ENCODE peak calls at places on chromosomes 16 and 17, in ten cellular contexts. One of them, this sample, is unnamed.
A peak's percentile ranks its signal among the peaks of the same experiment; 100 is the strongest.

GRCh38 chr17:75778861-75779249 is 5.8 kb upstream of the UNK start:
- DNase-seq in cardiac muscle cell: no peak
- DNase-seq in fibroblast of mammary gland: no peak
- DNase-seq in iPS-NIHi11: peak; percentile 63
- DNase-seq in G401: no peak
- DNase-seq in ACHN: no peak
- DNase-seq in anterior cingulate cortex: no peak
- DNase-seq in RPMI8226: peak; percentile 75
- DNase-seq in sciatic nerve: peak; percentile 83
- DNase-seq in GOT3: no peak
- DNase-seq in this sample: no peak

GRCh38 chr17:73290399-73291259 is 21.2 kb downstream of the CDC42EP4 start:
- DNase-seq in cardiac muscle cell: no peak
- DNase-seq in fibroblast of mammary gland: no peak
- DNase-seq in iPS-NIHi11: no peak
- DNase-seq in G401: no peak
- DNase-seq in ACHN: no peak
- DNase-seq in anterior cingulate cortex: no peak
- DNase-seq in RPMI8226: no peak
- DNase-seq in sciatic nerve: no peak
- DNase-seq in GOT3: no peak
- DNase-seq in this sample: no peak

GRCh38 chr17:81566461-81567126 is 14.4 kb upstream of the FAAP100 start:
- DNase-seq in cardiac muscle cell: peak; percentile 98
- DNase-seq in fibroblast of mammary gland: peak; percentile 90
- DNase-seq in iPS-NIHi11: no peak
- DNase-seq in G401: peak; percentile 84
- DNase-seq in ACHN: peak; percentile 95
- DNase-seq in anterior cingulate cortex: peak; percentile 32
- DNase-seq in RPMI8226: peak; percentile 95
- DNase-seq in sciatic nerve: peak; percentile 85
- DNase-seq in GOT3: peak; percentile 61
- DNase-seq in this sample: peak; percentile 87

GRCh38 chr16:85514295-85514600 is 98.9 kb upstream of the GSE1 start:
- DNase-seq in cardiac muscle cell: no peak
- DNase-seq in fibroblast of mammary gland: no peak
- DNase-seq in iPS-NIHi11: no peak
- DNase-seq in G401: no peak
- DNase-seq in ACHN: no peak
- DNase-seq in anterior cingulate cortex: no peak
- DNase-seq in RPMI8226: no peak
- DNase-seq in sciatic nerve: peak; percentile 73
- DNase-seq in GOT3: no peak
- DNase-seq in this sample: no peak

GRCh38 chr17:74833501-74834361 is 26.0 kb downstream of the GRIN2C start:
- DNase-seq in cardiac muscle cell: no peak
- DNase-seq in fibroblast of mammary gland: peak; percentile 5
- DNase-seq in iPS-NIHi11: no peak
- DNase-seq in G401: peak; percentile 92
- DNase-seq in ACHN: peak; percentile 72
- DNase-seq in anterior cingulate cortex: peak; percentile 58
- DNase-seq in RPMI8226: no peak
- DNase-seq in sciatic nerve: peak; percentile 70
- DNase-seq in GOT3: no peak
- DNase-seq in this sample: no peak

GRCh38 chr17:65156185-65156834 is 19.1 kb downstream of the RGS9 start:
- DNase-seq in cardiac muscle cell: no peak
- DNase-seq in fibroblast of mammary gland: no peak
- DNase-seq in iPS-NIHi11: no peak
- DNase-seq in G401: no peak
- DNase-seq in ACHN: no peak
- DNase-seq in anterior cingulate cortex: no peak
- DNase-seq in RPMI8226: no peak
- DNase-seq in sciatic nerve: no peak
- DNase-seq in GOT3: no peak
- DNase-seq in this sample: no peak

GRCh38 chr17:79949646-79950292 is 85.9 kb downstream of the TBC1D16 start:
- DNase-seq in cardiac muscle cell: no peak
- DNase-seq in fibroblast of mammary gland: no peak
- DNase-seq in iPS-NIHi11: peak; percentile 73
- DNase-seq in G401: no peak
- DNase-seq in ACHN: no peak
- DNase-seq in anterior cingulate cortex: no peak
- DNase-seq in RPMI8226: no peak
- DNase-seq in sciatic nerve: peak; percentile 51
- DNase-seq in GOT3: no peak
- DNase-seq in this sample: no peak

GRCh38 chr17:75344664-75345063 is 55.4 kb upstream of the SLC25A19 start:
- DNase-seq in cardiac muscle cell: no peak
- DNase-seq in fibroblast of mammary gland: no peak
- DNase-seq in iPS-NIHi11: peak; percentile 49
- DNase-seq in G401: no peak
- DNase-seq in ACHN: no peak
- DNase-seq in anterior cingulate cortex: no peak
- DNase-seq in RPMI8226: no peak
- DNase-seq in sciatic nerve: no peak
- DNase-seq in GOT3: no peak
- DNase-seq in this sample: no peak

GRCh38 chr16:69563605-69564580 is 1.9 kb upstream of the NFAT5 start:
- DNase-seq in cardiac muscle cell: peak; percentile 16
- DNase-seq in fibroblast of mammary gland: peak; percentile 38
- DNase-seq in iPS-NIHi11: peak; percentile 34
- DNase-seq in G401: peak; percentile 22
- DNase-seq in ACHN: peak; percentile 32
- DNase-seq in anterior cingulate cortex: no peak
- DNase-seq in RPMI8226: no peak
- DNase-seq in sciatic nerve: no peak
- DNase-seq in GOT3: no peak
- DNase-seq in this sample: peak; percentile 40

GRCh38 chr17:6162216-6162615 is 92.0 kb downstream of the WSCD1 start:
- DNase-seq in cardiac muscle cell: no peak
- DNase-seq in fibroblast of mammary gland: no peak
- DNase-seq in iPS-NIHi11: peak; percentile 70
- DNase-seq in G401: no peak
- DNase-seq in ACHN: no peak
- DNase-seq in anterior cingulate cortex: no peak
- DNase-seq in RPMI8226: no peak
- DNase-seq in sciatic nerve: no peak
- DNase-seq in GOT3: no peak
- DNase-seq in this sample: no peak

GRCh38 chr16:56866955-56867830 is 2.2 kb downstream of the SLC12A3 start:
- DNase-seq in cardiac muscle cell: peak; percentile 80
- DNase-seq in fibroblast of mammary gland: peak; percentile 72
- DNase-seq in iPS-NIHi11: peak; percentile 68
- DNase-seq in G401: peak; percentile 50
- DNase-seq in ACHN: peak; percentile 83
- DNase-seq in anterior cingulate cortex: peak; percentile 29
- DNase-seq in RPMI8226: peak; percentile 75
- DNase-seq in sciatic nerve: no peak
- DNase-seq in GOT3: no peak
- DNase-seq in this sample: peak; percentile 35

GRCh38 chr16:56195151-56195550 is 3.9 kb downstream of the GNAO1 start:
- DNase-seq in cardiac muscle cell: no peak
- DNase-seq in fibroblast of mammary gland: no peak
- DNase-seq in iPS-NIHi11: no peak
- DNase-seq in G401: peak; percentile 83
- DNase-seq in ACHN: no peak
- DNase-seq in anterior cingulate cortex: peak; percentile 69
- DNase-seq in RPMI8226: no peak
- DNase-seq in sciatic nerve: no peak
- DNase-seq in GOT3: no peak
- DNase-seq in this sample: no peak

GRCh38 chr17:13114601-13115024 is 96.8 kb upstream of the ELAC2 start:
- DNase-seq in cardiac muscle cell: peak; percentile 62
- DNase-seq in fibroblast of mammary gland: peak; percentile 53
- DNase-seq in iPS-NIHi11: peak; percentile 81
- DNase-seq in G401: peak; percentile 54
- DNase-seq in ACHN: peak; percentile 58
- DNase-seq in anterior cingulate cortex: peak; percentile 2
- DNase-seq in RPMI8226: peak; percentile 30
- DNase-seq in sciatic nerve: no peak
- DNase-seq in GOT3: no peak
- DNase-seq in this sample: peak; percentile 8

GRCh38 chr17:47649972-47650524 is 329 bp downstream of the KPNB1 start:
- DNase-seq in cardiac muscle cell: no peak
- DNase-seq in fibroblast of mammary gland: no peak
- DNase-seq in iPS-NIHi11: no peak
- DNase-seq in G401: no peak
- DNase-seq in ACHN: no peak
- DNase-seq in anterior cingulate cortex: no peak
- DNase-seq in RPMI8226: no peak
- DNase-seq in sciatic nerve: no peak
- DNase-seq in GOT3: no peak
- DNase-seq in this sample: no peak

GRCh38 chr17:75346906-75347305 is 57.7 kb upstream of the SLC25A19 start:
- DNase-seq in cardiac muscle cell: peak; percentile 52
- DNase-seq in fibroblast of mammary gland: peak; percentile 63
- DNase-seq in iPS-NIHi11: no peak
- DNase-seq in G401: no peak
- DNase-seq in ACHN: no peak
- DNase-seq in anterior cingulate cortex: no peak
- DNase-seq in RPMI8226: no peak
- DNase-seq in sciatic nerve: no peak
- DNase-seq in GOT3: no peak
- DNase-seq in this sample: no peak

GRCh38 chr17:15341385-15341849 is at the start of gene TEKT3:
- DNase-seq in cardiac muscle cell: peak; percentile 78
- DNase-seq in fibroblast of mammary gland: peak; percentile 66
- DNase-seq in iPS-NIHi11: peak; percentile 95
- DNase-seq in G401: peak; percentile 42
- DNase-seq in ACHN: peak; percentile 68
- DNase-seq in anterior cingulate cortex: peak; percentile 82
- DNase-seq in RPMI8226: peak; percentile 5
- DNase-seq in sciatic nerve: peak; percentile 93
- DNase-seq in GOT3: no peak
- DNase-seq in this sample: peak; percentile 66

GRCh38 chr17:2292100-2292499 is 11.5 kb downstream of the SMG6 start:
- DNase-seq in cardiac muscle cell: no peak
- DNase-seq in fibroblast of mammary gland: no peak
- DNase-seq in iPS-NIHi11: no peak
- DNase-seq in G401: no peak
- DNase-seq in ACHN: peak; percentile 32
- DNase-seq in anterior cingulate cortex: no peak
- DNase-seq in RPMI8226: no peak
- DNase-seq in sciatic nerve: no peak
- DNase-seq in GOT3: no peak
- DNase-seq in this sample: no peak

GRCh38 chr16:88905563-88905962 is 39.1 kb upstream of the PABPN1L start:
- DNase-seq in cardiac muscle cell: no peak
- DNase-seq in fibroblast of mammary gland: no peak
- DNase-seq in iPS-NIHi11: peak; percentile 96
- DNase-seq in G401: no peak
- DNase-seq in ACHN: no peak
- DNase-seq in anterior cingulate cortex: no peak
- DNase-seq in RPMI8226: no peak
- DNase-seq in sciatic nerve: no peak
- DNase-seq in GOT3: no peak
- DNase-seq in this sample: peak; percentile 19

GRCh38 chr17:56653877-56654276 is 60.4 kb downstream of the NOG start:
- DNase-seq in cardiac muscle cell: peak; percentile 19
- DNase-seq in fibroblast of mammary gland: peak; percentile 33
- DNase-seq in iPS-NIHi11: peak; percentile 66
- DNase-seq in G401: peak; percentile 15
- DNase-seq in ACHN: peak; percentile 86
- DNase-seq in anterior cingulate cortex: no peak
- DNase-seq in RPMI8226: peak; percentile 50
- DNase-seq in sciatic nerve: no peak
- DNase-seq in GOT3: no peak
- DNase-seq in this sample: peak; percentile 43

GRCh38 chr17:1001640-1002411 is 4.9 kb downstream of the TIMM22 start:
- DNase-seq in cardiac muscle cell: peak; percentile 60
- DNase-seq in fibroblast of mammary gland: peak; percentile 71
- DNase-seq in iPS-NIHi11: no peak
- DNase-seq in G401: no peak
- DNase-seq in ACHN: no peak
- DNase-seq in anterior cingulate cortex: no peak
- DNase-seq in RPMI8226: no peak
- DNase-seq in sciatic nerve: peak; percentile 79
- DNase-seq in GOT3: no peak
- DNase-seq in this sample: no peak

GRCh38 chr17:35089846-35090193 is 26.3 kb upstream of the RFFL start:
- DNase-seq in cardiac muscle cell: peak; percentile 55
- DNase-seq in fibroblast of mammary gland: peak; percentile 46
- DNase-seq in iPS-NIHi11: peak; percentile 27
- DNase-seq in G401: peak; percentile 11
- DNase-seq in ACHN: peak; percentile 84
- DNase-seq in anterior cingulate cortex: no peak
- DNase-seq in RPMI8226: peak; percentile 25
- DNase-seq in sciatic nerve: no peak
- DNase-seq in GOT3: no peak
- DNase-seq in this sample: peak; percentile 73

GRCh38 chr17:77128895-77129567 is 11.7 kb upstream of the SEC14L1 start:
- DNase-seq in cardiac muscle cell: peak; percentile 69
- DNase-seq in fibroblast of mammary gland: no peak
- DNase-seq in iPS-NIHi11: no peak
- DNase-seq in G401: peak; percentile 57
- DNase-seq in ACHN: no peak
- DNase-seq in anterior cingulate cortex: no peak
- DNase-seq in RPMI8226: no peak
- DNase-seq in sciatic nerve: no peak
- DNase-seq in GOT3: no peak
- DNase-seq in this sample: no peak

GRCh38 chr16:64952177-64952576 is 169.7 kb downstream of the CDH11 start:
- DNase-seq in cardiac muscle cell: peak; percentile 68
- DNase-seq in fibroblast of mammary gland: peak; percentile 91
- DNase-seq in iPS-NIHi11: no peak
- DNase-seq in G401: no peak
- DNase-seq in ACHN: no peak
- DNase-seq in anterior cingulate cortex: no peak
- DNase-seq in RPMI8226: no peak
- DNase-seq in sciatic nerve: no peak
- DNase-seq in GOT3: no peak
- DNase-seq in this sample: peak; percentile 43

GRCh38 chr16:27486760-27487159 is 63.0 kb downstream of the GTF3C1 start:
- DNase-seq in cardiac muscle cell: no peak
- DNase-seq in fibroblast of mammary gland: no peak
- DNase-seq in iPS-NIHi11: no peak
- DNase-seq in G401: no peak
- DNase-seq in ACHN: no peak
- DNase-seq in anterior cingulate cortex: no peak
- DNase-seq in RPMI8226: no peak
- DNase-seq in sciatic nerve: no peak
- DNase-seq in GOT3: no peak
- DNase-seq in this sample: no peak